ENCODE peak calls at places on chromosomes 16 and 17, in six cellular contexts. Y is AG09309, J is NB4, N is mucosa of gallbladder, Z is ELF-1, Q is ascending aorta. E is an unnamed sample.

GRCh38 chr16:4957420-4957719 is 760 bp upstream of the SEC14L5 start:
- DNase-seq in Y (no peak), J (no peak), N (no peak), Z (no peak), Q (no peak), E (no peak)

GRCh38 chr17:50614471-50615051 is 20.1 kb upstream of the ABCC3 start:
- DNase-seq in Y (no peak), J (no peak), N (no peak), Z (no peak), Q (no peak), E (no peak)

GRCh38 chr16:15976225-15976812 is 26.9 kb downstream of the ABCC1 start:
- DNase-seq in Y (no peak), J (no peak), N (no peak), Z (peak; percentile 39), Q (no peak), E (no peak)

GRCh38 chr17:55735784-55736405 is 13.2 kb upstream of the TMEM100 start:
- DNase-seq in Y (no peak), J (peak; percentile 63), N (peak; percentile 40), Z (no peak), Q (no peak), E (no peak)

GRCh38 chr17:39962642-39963220 is at the start of gene GSDMA:
- DNase-seq in Y (no peak), J (no peak), N (no peak), Z (no peak), Q (no peak), E (no peak)

GRCh38 chr16:301235-301634 is 18.3 kb downstream of the PDIA2 start:
- DNase-seq in Y (no peak), J (no peak), N (no peak), Z (no peak), Q (no peak), E (no peak)

GRCh38 chr16:31130899-31131298 is 4.6 kb downstream of the PRSS8 start:
- DNase-seq in Y (no peak), J (no peak), N (peak; percentile 91), Z (peak; percentile 94), Q (no peak), E (no peak)

GRCh38 chr16:70782237-70782636 is 18.7 kb downstream of the VAC14 start:
- DNase-seq in Y (no peak), J (no peak), N (no peak), Z (no peak), Q (no peak), E (no peak)

GRCh38 chr16:54936979-54937672 is 6.5 kb downstream of the IRX5 start:
- DNase-seq in Y (no peak), J (peak; percentile 62), N (no peak), Z (peak; percentile 81), Q (no peak), E (peak; percentile 42)

GRCh38 chr16:73231969-73232554 is 184.1 kb upstream of the ZFHX3 start:
- DNase-seq in Y (no peak), J (no peak), N (no peak), Z (no peak), Q (no peak), E (no peak)

GRCh38 chr17:49260011-49260921 is 29.7 kb upstream of the PHOSPHO1 start:
- DNase-seq in Y (peak; percentile 61), J (peak; percentile 94), N (peak; percentile 36), Z (peak; percentile 84), Q (peak; percentile 15), E (peak; percentile 53)

GRCh38 chr16:54136276-54136625 is 150.3 kb downstream of the IRX3 start:
- DNase-seq in Y (no peak), J (peak; percentile 58), N (no peak), Z (peak; percentile 20), Q (no peak), E (no peak)

GRCh38 chr16:64475627-64476351 is 646.1 kb downstream of the CDH11 start:
- DNase-seq in Y (peak; percentile 90), J (no peak), N (no peak), Z (no peak), Q (no peak), E (no peak)

GRCh38 chr17:49496183-49496865 is 1.2 kb downstream of the NGFR start:
- DNase-seq in Y (no peak), J (peak; percentile 68), N (peak; percentile 70), Z (peak; percentile 73), Q (no peak), E (no peak)

GRCh38 chr17:27293359-27293897 is 486 bp upstream of the WSB1 start:
- DNase-seq in Y (no peak), J (no peak), N (no peak), Z (peak; percentile 56), Q (no peak), E (no peak)

GRCh38 chr17:4087911-4088693 is 54.7 kb downstream of the ZZEF1 start:
- DNase-seq in Y (no peak), J (no peak), N (no peak), Z (no peak), Q (no peak), E (peak; percentile 10)